ENCODE peak calls at places on chromosomes 3 and 15, in five cellular contexts. J is AG04450, H is cardiac muscle cell, U is left lung, N is A549. X is an unnamed sample.

GRCh38 chr3:20230954-20231353 is 44.9 kb upstream of the SGO1 start:
- DNase-seq in J (no peak), H (no peak), U (no peak), N (no peak), X (no peak)

GRCh38 chr3:184652465-184652864 is 59.4 kb downstream of the MAGEF1 start:
- DNase-seq in J (no peak), H (no peak), U (no peak), N (no peak), X (no peak)

GRCh38 chr15:100429116-100429728 is 87.4 kb upstream of the ADAMTS17 start:
- DNase-seq in J (no peak), H (no peak), U (no peak), N (no peak), X (no peak)

GRCh38 chr3:33920511-33920910 is 122.1 kb downstream of the PDCD6IP start:
- DNase-seq in J (no peak), H (no peak), U (no peak), N (no peak), X (no peak)

GRCh38 chr15:89777073-89777820 is 1.1 kb downstream of the MESP2 start:
- DNase-seq in J (no peak), H (no peak), U (no peak), N (no peak), X (no peak)

GRCh38 chr15:94232107-94232506 is 746 bp downstream of the MCTP2 start:
- DNase-seq in J (no peak), H (no peak), U (no peak), N (no peak), X (no peak)

GRCh38 chr15:84858231-84858630 is 26.2 kb upstream of the SLC28A1 start:
- DNase-seq in J (no peak), H (no peak), U (peak), N (no peak), X (no peak)

GRCh38 chr3:181570472-181570871 is 141.3 kb upstream of the SOX2 start:
- DNase-seq in J (no peak), H (no peak), U (no peak), N (no peak), X (no peak)

GRCh38 chr3:31833391-31834165 is 147.5 kb downstream of the OSBPL10 start:
- DNase-seq in J (no peak), H (no peak), U (no peak), N (no peak), X (no peak)

GRCh38 chr3:20041197-20041780 is 1.0 kb downstream of the KAT2B start:
- DNase-seq in J (no peak), H (peak), U (peak), N (peak), X (no peak)

GRCh38 chr3:70811880-70812279 is 499.4 kb upstream of the MDFIC2 start:
- DNase-seq in J (peak), H (no peak), U (no peak), N (no peak), X (peak)

GRCh38 chr15:88568589-88568988 is 22.1 kb upstream of the DET1 start:
- DNase-seq in J (no peak), H (no peak), U (no peak), N (no peak), X (no peak)

GRCh38 chr3:73605388-73605787 is 19.4 kb downstream of the PDZRN3 start:
- DNase-seq in J (no peak), H (no peak), U (no peak), N (no peak), X (no peak)

GRCh38 chr3:179603831-179604230 is 607 bp downstream of the MRPL47 start:
- DNase-seq in J (no peak), H (no peak), U (no peak), N (no peak), X (no peak)

GRCh38 chr3:31105011-31105410 is 210.6 kb upstream of the GADL1 start:
- DNase-seq in J (no peak), H (no peak), U (no peak), N (no peak), X (no peak)

GRCh38 chr15:83846847-83847246 is 192.9 kb downstream of the ADAMTSL3 start:
- DNase-seq in J (peak), H (no peak), U (no peak), N (no peak), X (peak)

GRCh38 chr3:133792171-133792763 is 13.3 kb upstream of the SRPRB start:
- DNase-seq in J (no peak), H (peak), U (no peak), N (no peak), X (no peak)

GRCh38 chr3:180250172-180250571 is 213.4 kb upstream of the PEX5L start:
- DNase-seq in J (no peak), H (no peak), U (no peak), N (no peak), X (no peak)

GRCh38 chr15:60076582-60077263 is 72.6 kb downstream of the FOXB1 start:
- DNase-seq in J (no peak), H (no peak), U (no peak), N (no peak), X (no peak)

GRCh38 chr15:89363133-89363532 is 28.5 kb upstream of the POLG start:
- DNase-seq in J (no peak), H (no peak), U (no peak), N (no peak), X (no peak)

GRCh38 chr15:69557340-69558137 is 104.9 kb downstream of the RPLP1 start:
- DNase-seq in J (peak), H (no peak), U (no peak), N (peak), X (peak)

GRCh38 chr3:60574046-60574769 is 677.0 kb downstream of the FHIT start:
- DNase-seq in J (no peak), H (no peak), U (no peak), N (no peak), X (no peak)

GRCh38 chr3:51974277-51974962 is 444 bp upstream of the ABHD14A start:
- DNase-seq in J (no peak), H (no peak), U (peak), N (no peak), X (no peak)
- TF ChIP-seq CTCF in J (no peak), H (no peak), U (peak), N (no peak), X (no peak)

DNA sequence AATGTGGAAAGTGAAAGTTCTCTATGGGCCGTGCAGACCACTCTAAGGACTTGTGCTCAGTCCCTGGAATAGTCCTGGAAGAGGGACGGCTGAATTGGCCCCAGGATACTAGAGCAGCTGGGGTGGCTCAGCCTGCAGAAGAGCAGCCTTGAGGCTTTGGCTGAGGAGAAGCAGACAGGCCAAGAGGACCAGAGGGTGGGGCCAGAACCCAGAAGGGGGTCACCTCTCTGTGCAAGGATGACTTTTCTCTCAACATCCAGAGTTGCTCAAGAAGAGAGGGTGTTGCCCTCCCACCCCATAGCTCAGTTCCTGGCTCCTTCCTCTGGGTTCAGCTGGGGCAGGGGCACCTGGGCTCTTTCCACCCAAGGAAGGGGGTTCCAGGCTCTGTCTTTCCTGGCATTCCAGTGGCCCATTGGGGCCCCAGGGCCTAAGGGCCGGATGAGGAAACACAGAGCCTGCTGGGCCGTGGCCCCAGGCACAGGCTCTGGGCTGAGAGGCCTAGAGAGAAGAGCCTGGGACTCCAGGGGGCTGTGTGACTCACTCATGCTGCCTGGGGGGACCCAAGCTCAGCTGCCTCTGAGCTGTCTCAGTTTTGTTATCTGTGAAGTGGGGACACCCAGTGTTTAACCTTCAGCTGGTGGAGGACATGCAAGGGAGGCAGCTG is 8.5 kb upstream of the FBLN2 start:
- DNase-seq in J (no peak), H (no peak), U (no peak), N (no peak), X (no peak)
- H3K4me3 ChIP-seq in J (no peak), H (no peak), U (no peak), N (no peak), X (no peak)

GRCh38 chr15:58077427-58077826 is 11.9 kb upstream of the ALDH1A2 start:
- DNase-seq in J (no peak), H (peak), U (no peak), N (no peak), X (no peak)
- TF ChIP-seq CTCF in J (no peak), H (peak), U (no peak), N (peak), X (no peak)

DNA sequence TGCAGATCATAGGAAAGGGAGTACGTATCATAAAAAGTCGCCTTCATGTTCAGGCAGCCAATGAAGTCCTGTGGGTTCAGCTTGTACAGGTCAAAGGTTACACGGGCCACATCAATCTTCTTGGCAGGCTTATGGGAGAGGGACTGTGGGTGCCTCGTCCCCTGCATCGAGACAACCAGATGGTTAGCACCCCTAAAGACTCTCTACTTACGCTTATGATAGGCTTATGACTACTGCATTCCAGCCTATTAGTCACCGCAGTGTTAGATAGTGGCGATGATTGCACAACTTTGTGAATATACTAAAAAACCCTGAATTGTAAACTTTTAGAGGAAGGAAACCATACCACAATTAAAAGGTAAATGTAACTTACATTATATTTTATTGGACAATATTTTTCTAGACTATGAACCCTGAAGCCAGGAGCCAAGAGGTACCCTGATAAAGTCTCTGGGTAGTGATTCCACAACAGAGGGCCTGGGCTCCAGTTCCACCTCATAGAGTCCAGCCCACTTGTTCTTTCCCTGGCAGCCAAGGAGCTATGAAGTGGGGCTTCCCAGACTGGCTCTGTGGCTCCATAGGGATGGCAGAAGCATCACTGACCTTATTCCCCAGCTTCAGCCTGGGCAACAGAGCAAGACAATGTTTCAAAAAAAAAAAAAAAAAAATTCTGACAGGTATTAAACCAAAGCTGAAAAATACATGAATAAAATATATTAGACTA is 2.5 kb upstream of the FANCD2 start:
- DNase-seq in J (peak), H (no peak), U (no peak), N (peak), X (peak)
- H3K4me3 ChIP-seq in J (peak), H (no peak), U (no peak), N (no peak), X (no peak)